ENCODE peak calls at places on chromosomes 3 and 15, in eight cellular contexts. Q is coronary artery; F is iris pigment epithelial cell; W is ovary; U is effector memory CD4-positive, alpha-beta T cell; H is psoas muscle; Z is dorsolateral prefrontal cortex; I is esophagus squamous epithelium. Y is an unnamed sample.
A peak's percentile ranks its signal among the peaks of the same experiment; 100 is the strongest.

GRCh38 chr15:68791431-68792283 is 29.0 kb downstream of the ANP32A start:
- DNase-seq in Q (no peak), F (no peak), W (no peak), U (peak; percentile 47), H (no peak), Z (no peak), I (no peak), Y (peak; percentile 80)

GRCh38 chr3:128932516-128933212 is 53.2 kb downstream of the ACAD9 start:
- DNase-seq in Q (no peak), F (no peak), W (no peak), U (no peak), H (no peak), Z (no peak), I (no peak), Y (no peak)

GRCh38 chr3:112020653-112021052 is 13.9 kb upstream of the TMPRSS7 start:
- DNase-seq in Q (no peak), F (no peak), W (no peak), U (no peak), H (no peak), Z (no peak), I (no peak), Y (no peak)

GRCh38 chr3:113747719-113748046 is 848 bp downstream of the ATP6V1A start:
- DNase-seq in Q (no peak), F (peak; percentile 27), W (no peak), U (no peak), H (no peak), Z (no peak), I (no peak), Y (no peak)

GRCh38 chr3:179961081-179962078 is 75.4 kb downstream of the PEX5L start:
- DNase-seq in Q (no peak), F (no peak), W (no peak), U (no peak), H (no peak), Z (no peak), I (no peak), Y (no peak)

GRCh38 chr15:99951471-99951870 is 218.2 kb upstream of the LYSMD4 start:
- DNase-seq in Q (no peak), F (no peak), W (no peak), U (no peak), H (no peak), Z (no peak), I (no peak), Y (no peak)

GRCh38 chr15:29747837-29748417 is 74.3 kb downstream of the TJP1 start:
- DNase-seq in Q (no peak), F (no peak), W (no peak), U (no peak), H (no peak), Z (no peak), I (no peak), Y (no peak)

GRCh38 chr15:65393091-65393490 is 15.3 kb upstream of the IGDCC3 start:
- DNase-seq in Q (no peak), F (no peak), W (no peak), U (no peak), H (no peak), Z (no peak), I (no peak), Y (no peak)

GRCh38 chr3:148309390-148310035 is 388.2 kb upstream of the AGTR1 start:
- DNase-seq in Q (no peak), F (peak; percentile 52), W (no peak), U (no peak), H (no peak), Z (no peak), I (no peak), Y (no peak)

GRCh38 chr3:173891272-173892100 is 493.9 kb downstream of the NLGN1 start:
- DNase-seq in Q (no peak), F (no peak), W (no peak), U (no peak), H (no peak), Z (no peak), I (no peak), Y (no peak)

GRCh38 chr3:131796558-131796957 is 238.3 kb downstream of the CPNE4 start:
- DNase-seq in Q (no peak), F (no peak), W (no peak), U (no peak), H (no peak), Z (peak; percentile 32), I (no peak), Y (no peak)

GRCh38 chr3:179410317-179410716 is 41.0 kb downstream of the GNB4 start:
- DNase-seq in Q (no peak), F (peak; percentile 46), W (no peak), U (no peak), H (no peak), Z (no peak), I (no peak), Y (no peak)

GRCh38 chr3:27606537-27606936 is 115.6 kb downstream of the EOMES start:
- DNase-seq in Q (no peak), F (peak; percentile 52), W (no peak), U (no peak), H (no peak), Z (no peak), I (no peak), Y (no peak)

Y was measured in GM13976.